ENCODE peak calls at places on chromosomes 1 and 21, in six cellular contexts. J is MM.1S, B is neural progenitor cell, Q is aorta, H is mammary epithelial cell, D is psoas muscle. Z is an unnamed sample. For H3K27me3, the result is how much of the 10 kb centered on the place peaks cover.

GRCh38 chr1:30906631-30907389 is 1.7 kb downstream of the SDC3 start:
- DNase-seq in Q (peak), H (no peak), J (no peak), B (no peak), D (no peak), Z (peak)

GRCh38 chr1:20439282-20439681 is 46.7 kb downstream of the CAMK2N1 start:
- DNase-seq in Q (no peak), J (no peak), H (peak), B (peak), D (no peak), Z (no peak)

GRCh38 chr1:56511323-56511722 is 68.0 kb downstream of the PLPP3 start:
- DNase-seq in J (no peak), H (no peak), Q (no peak), D (no peak), B (no peak), Z (no peak)

GRCh38 chr1:68145418-68146126 is 86.8 kb downstream of the WLS start:
- DNase-seq in J (no peak), Q (no peak), B (no peak), D (no peak), H (peak), Z (no peak)

GRCh38 chr1:205907794-205908193 is 35.5 kb downstream of the SLC26A9 start:
- DNase-seq in B (peak), J (no peak), H (peak), D (no peak), Q (no peak), Z (no peak)

GRCh38 chr1:198320748-198321147 is 163.9 kb downstream of the NEK7 start:
- DNase-seq in D (no peak), B (no peak), Q (no peak), H (no peak), J (no peak), Z (no peak)

GRCh38 chr21:36124395-36124794 is 10.5 kb upstream of the CBR3 start:
- DNase-seq in D (no peak), B (no peak), Q (no peak), J (no peak), H (no peak), Z (no peak)

GRCh38 chr21:38683222-38683621 is 122.5 kb upstream of the ETS2 start:
- DNase-seq in B (no peak), H (no peak), D (no peak), J (no peak), Q (no peak), Z (no peak)

GRCh38 chr21:32131960-32132359 is 146.9 kb downstream of the MIS18A start:
- DNase-seq in Q (no peak), B (no peak), J (no peak), D (no peak), H (no peak), Z (no peak)

GRCh38 chr1:171158089-171158488 is 27.0 kb upstream of the FMO2 start:
- DNase-seq in B (no peak), J (no peak), Q (no peak), H (no peak), D (no peak), Z (no peak)

GRCh38 chr1:58922302-58923089 is 138.6 kb upstream of the JUN start:
- DNase-seq in Q (peak), H (peak), D (peak), J (peak), B (no peak), Z (peak)

GRCh38 chr21:25911730-25912401 is 177.1 kb downstream of the GABPA start:
- DNase-seq in Q (no peak), J (no peak), H (no peak), B (no peak), D (no peak), Z (no peak)

GRCh38 chr1:206062464-206062863 is 9.5 kb downstream of the RHEX start:
- DNase-seq in J (no peak), B (no peak), H (no peak), Q (no peak), D (no peak), Z (no peak)

GRCh38 chr1:204480515-204480914 is 14.1 kb downstream of the PIK3C2B start:
- DNase-seq in D (no peak), J (no peak), H (no peak), Q (no peak), B (peak), Z (no peak)

GRCh38 chr1:27887215-27888035 is 15.1 kb downstream of the THEMIS2 start:
- DNase-seq in Q (no peak), H (no peak), J (no peak), B (no peak), D (no peak), Z (peak)

GRCh38 chr1:196951711-196952394 is 8.3 kb downstream of the CFHR2 start:
- DNase-seq in J (peak), B (no peak), H (no peak), Q (no peak), D (no peak), Z (no peak)

DNA sequence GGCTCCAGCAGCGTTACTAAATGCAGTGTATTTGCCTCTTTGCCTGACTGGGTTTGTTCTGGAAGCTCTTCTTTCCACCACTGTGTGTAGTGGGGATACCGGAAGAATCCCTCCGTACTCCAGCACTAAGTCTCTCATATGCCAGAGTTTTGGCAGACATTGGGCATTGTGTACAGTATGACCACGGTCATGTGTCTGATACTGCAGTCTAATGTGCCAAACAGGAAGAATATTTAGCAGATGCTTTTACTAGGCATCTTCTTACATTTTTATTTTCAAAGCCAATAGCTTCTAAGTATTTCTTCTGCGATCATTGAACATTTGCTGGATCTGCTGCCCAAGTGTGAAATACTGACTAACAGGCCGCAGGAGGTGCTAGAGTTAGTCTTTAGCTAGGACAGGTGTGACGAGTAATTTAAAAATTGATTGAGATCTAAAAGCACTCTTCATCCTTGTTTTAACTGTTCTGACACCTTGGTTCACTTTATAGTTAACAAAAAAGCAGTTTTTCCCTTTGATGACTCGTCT is 658 bp upstream of the FAM78B start:
- DNase-seq in J (no peak), B (no peak), D (no peak), H (no peak), Q (no peak), Z (no peak)
- H3K27me3 ChIP-seq in J (under half), B (half or more), D (under half), H (under half), Q (under half), Z (under half)

DNA sequence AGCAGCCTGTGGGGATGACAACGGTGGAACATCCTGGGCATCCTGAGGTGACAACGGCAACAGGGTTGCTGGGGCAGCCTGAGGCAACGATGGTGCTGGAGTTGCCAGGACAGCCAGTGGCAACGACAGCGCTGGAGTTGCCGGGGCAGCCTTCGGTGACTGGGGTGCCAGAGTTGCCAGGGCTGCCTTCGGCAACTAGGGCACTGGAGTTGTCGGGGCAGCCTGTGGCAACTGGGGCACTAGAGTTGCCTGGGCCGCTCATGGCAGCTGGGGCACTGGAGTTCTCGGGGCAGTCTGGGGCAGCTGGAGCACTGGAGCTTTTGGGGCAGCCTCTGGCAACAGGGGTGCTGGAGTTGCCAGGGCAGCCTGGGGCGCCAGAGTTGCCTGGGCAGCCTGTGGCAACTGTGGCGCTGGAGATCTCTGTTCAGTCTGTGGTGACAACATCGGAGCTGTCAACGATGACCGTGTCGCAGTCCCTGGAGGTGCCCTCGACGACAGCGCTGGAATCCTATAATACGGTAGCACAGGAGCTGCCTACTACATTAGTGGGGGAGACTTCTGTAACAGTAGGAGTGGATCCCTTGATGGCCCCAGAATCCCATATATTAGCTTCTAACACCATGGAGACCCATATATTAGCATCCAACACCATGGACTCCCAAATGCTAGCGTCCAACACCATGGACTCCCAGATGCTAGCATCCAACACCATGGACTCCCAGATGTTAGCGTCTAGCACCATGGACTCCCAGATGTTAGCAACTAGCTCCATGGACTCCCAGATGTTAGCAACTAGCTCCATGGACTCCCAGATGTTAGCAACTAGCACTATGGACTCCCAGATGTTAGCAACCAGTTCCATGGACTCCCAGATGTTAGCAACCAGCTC is 8.2 kb downstream of the SON start:
- DNase-seq in D (no peak), J (no peak), H (no peak), Q (no peak), B (no peak), Z (no peak)
- H3K27me3 ChIP-seq in D (under half), J (under half), H (under half), Q (under half), B (under half), Z (under half)

GRCh38 chr1:152457561-152457960 is 43.5 kb upstream of the CRNN start:
- DNase-seq in J (no peak), B (no peak), H (no peak), D (no peak), Q (no peak), Z (no peak)
- H3K27me3 ChIP-seq in J (under half), B (under half), H (under half), D (under half), Q (under half), Z (under half)

GRCh38 chr1:241715956-241716355 is 63.9 kb downstream of the WDR64 start:
- DNase-seq in J (no peak), B (no peak), D (no peak), H (no peak), Q (no peak), Z (no peak)

GRCh38 chr1:241711326-241711725 is 59.2 kb downstream of the WDR64 start:
- DNase-seq in H (no peak), J (no peak), B (no peak), Q (no peak), D (no peak), Z (no peak)

GRCh38 chr1:241715435-241715834 is 63.4 kb downstream of the WDR64 start:
- DNase-seq in D (no peak), Q (no peak), B (no peak), H (no peak), J (no peak), Z (no peak)

GRCh38 chr1:241714321-241715218 is 62.5 kb downstream of the WDR64 start:
- DNase-seq in J (no peak), Q (no peak), D (no peak), B (no peak), H (no peak), Z (no peak)

DNA sequence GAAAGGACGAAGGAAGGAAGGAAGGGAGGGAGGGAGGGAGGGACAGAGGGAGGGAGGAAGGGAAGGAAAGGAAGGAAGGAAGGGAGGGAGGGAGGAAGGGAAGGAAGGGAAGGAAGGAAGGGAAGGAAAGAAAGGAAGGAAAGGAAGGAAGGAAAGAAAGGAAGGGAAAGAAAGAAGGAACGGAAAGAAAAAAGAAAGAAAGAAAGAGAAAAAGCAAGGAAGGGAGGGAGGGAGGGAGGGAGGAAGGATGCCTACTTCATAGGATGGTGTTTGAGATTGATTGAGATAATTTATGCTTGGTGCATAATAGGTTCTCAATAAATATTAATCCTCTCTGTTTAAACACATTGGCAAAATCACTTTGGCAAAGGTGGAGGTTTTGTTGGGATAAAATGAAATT is 61.2 kb downstream of the WDR64 start:
- DNase-seq in Q (no peak), H (no peak), J (no peak), B (no peak), D (no peak), Z (no peak)
- H3K27me3 ChIP-seq in Q (under half), H (under half), J (under half), B (under half), D (under half), Z (under half)

GRCh38 chr1:26161408-26162219 is 2.7 kb downstream of the FAM110D start:
- DNase-seq in B (peak), D (peak), Q (peak), H (peak), J (peak), Z (peak)
- H3K27me3 ChIP-seq in B (half or more), D (under half), Q (under half), H (under half), J (under half), Z (under half)

Z was measured in upper lobe of right lung.